ENCODE peak calls at places on chromosomes 13 and 19, in nine cellular contexts. M, L, T, F, E, A, Q, B and P are unnamed samples.

GRCh38 chr19:56995298-56995697 is 124.5 kb upstream of the USP29 start:
- DNase-seq in Q (no peak), A (no peak), M (no peak), L (no peak), B (no peak), T (no peak), E (no peak), F (no peak), P (no peak)

GRCh38 chr13:75219479-75220237 is 262.3 kb downstream of the TBC1D4 start:
- DNase-seq in B (peak; percentile 57), E (peak; percentile 71), Q (peak; percentile 16), A (peak; percentile 94), M (peak; percentile 75), F (peak; percentile 91), L (no peak), T (peak; percentile 80), P (peak; percentile 75)

GRCh38 chr19:38708413-38709024 is 35.8 kb downstream of the CAPN12 start:
- DNase-seq in E (no peak), A (no peak), M (no peak), L (no peak), F (no peak), B (no peak), Q (no peak), T (no peak), P (no peak)

GRCh38 chr13:90867336-90867683 is 480.2 kb upstream of the MIR17HG start:
- DNase-seq in B (peak; percentile 27), M (peak; percentile 64), E (peak; percentile 58), T (peak; percentile 40), A (peak; percentile 91), F (no peak), L (no peak), Q (peak; percentile 16), P (peak; percentile 49)

GRCh38 chr19:11375143-11375948 is 880 bp downstream of the SWSAP1 start:
- DNase-seq in A (peak; percentile 83), Q (no peak), T (no peak), F (peak; percentile 84), M (no peak), B (no peak), L (peak; percentile 83), E (peak; percentile 77), P (no peak)

GRCh38 chr19:3798137-3798536 is 12.0 kb upstream of the MATK start:
- DNase-seq in E (no peak), B (no peak), T (no peak), F (no peak), M (no peak), L (no peak), A (no peak), Q (no peak), P (no peak)

GRCh38 chr13:32857689-32858088 is 158.5 kb upstream of the KL start:
- DNase-seq in L (no peak), E (no peak), T (no peak), A (peak; percentile 23), M (no peak), F (no peak), Q (no peak), B (no peak), P (no peak)

GRCh38 chr13:20981370-20982095 is 79.0 kb upstream of the XPO4 start:
- DNase-seq in B (no peak), Q (no peak), M (no peak), E (no peak), A (no peak), T (no peak), L (no peak), F (no peak), P (no peak)

GRCh38 chr19:41353466-41354342 is at the start of gene TGFB1:
- DNase-seq in A (peak; percentile 93), M (peak; percentile 78), E (peak; percentile 93), B (peak; percentile 87), Q (peak; percentile 58), F (peak; percentile 97), T (peak; percentile 66), L (peak; percentile 95), P (peak; percentile 68)

GRCh38 chr13:65914707-65915106 is 1315.4 kb downstream of the PCDH9 start:
- DNase-seq in T (no peak), B (peak; percentile 72), A (no peak), E (no peak), M (peak; percentile 41), Q (peak; percentile 28), L (no peak), F (no peak), P (no peak)

GRCh38 chr13:40319699-40320586 is 346.5 kb downstream of the FOXO1 start:
- DNase-seq in E (no peak), F (no peak), B (no peak), L (no peak), A (no peak), T (no peak), M (no peak), Q (no peak), P (no peak)

DNA sequence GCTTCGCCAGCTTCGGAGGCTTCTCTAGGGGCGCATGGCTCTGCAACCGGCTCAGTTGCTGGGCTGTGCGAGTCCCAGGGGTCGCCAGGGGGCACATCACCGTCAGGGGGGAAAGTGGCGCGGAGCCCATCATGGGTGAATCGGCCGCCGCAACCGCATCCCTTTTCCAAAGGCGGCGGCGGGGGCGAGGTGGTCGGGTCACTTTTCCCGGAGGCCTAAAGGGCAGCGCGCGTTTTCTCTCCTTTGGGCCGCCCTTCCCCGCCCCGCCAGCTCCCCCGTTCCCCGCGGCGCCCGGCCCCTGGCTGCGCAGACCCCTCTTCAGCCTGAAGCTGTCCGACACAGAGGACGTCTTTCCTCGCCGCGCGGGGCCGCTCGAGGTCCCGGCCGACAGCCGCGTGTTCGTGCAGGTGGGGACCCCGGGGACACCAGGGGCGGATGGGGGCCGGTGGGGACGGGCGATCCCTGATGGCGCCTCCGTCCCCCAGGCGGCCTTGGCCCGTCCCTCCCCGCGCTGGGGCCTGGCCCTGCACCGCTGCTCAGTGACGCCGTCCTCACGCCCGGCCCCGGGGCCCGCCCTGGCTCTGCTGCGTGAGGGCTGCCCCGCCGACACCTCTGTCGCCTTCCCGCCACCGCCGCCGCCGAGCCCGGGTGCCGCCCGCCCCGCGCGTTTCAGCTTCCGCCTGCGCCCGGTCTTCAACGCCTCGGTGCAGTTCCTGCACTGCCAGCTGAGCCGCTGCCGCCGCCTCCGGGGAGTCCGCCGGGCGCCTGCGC is 1.7 kb downstream of the TGFBR3L start:
- DNase-seq in A (peak; percentile 85), T (no peak), E (no peak), Q (no peak), M (no peak), F (no peak), B (no peak), L (no peak), P (peak; percentile 26)
- TF ChIP-seq CTCF in A (peak; percentile 58), T (no peak), E (no peak), Q (no peak), M (no peak), F (no peak), B (no peak), L (no peak), P (no peak)

DNA sequence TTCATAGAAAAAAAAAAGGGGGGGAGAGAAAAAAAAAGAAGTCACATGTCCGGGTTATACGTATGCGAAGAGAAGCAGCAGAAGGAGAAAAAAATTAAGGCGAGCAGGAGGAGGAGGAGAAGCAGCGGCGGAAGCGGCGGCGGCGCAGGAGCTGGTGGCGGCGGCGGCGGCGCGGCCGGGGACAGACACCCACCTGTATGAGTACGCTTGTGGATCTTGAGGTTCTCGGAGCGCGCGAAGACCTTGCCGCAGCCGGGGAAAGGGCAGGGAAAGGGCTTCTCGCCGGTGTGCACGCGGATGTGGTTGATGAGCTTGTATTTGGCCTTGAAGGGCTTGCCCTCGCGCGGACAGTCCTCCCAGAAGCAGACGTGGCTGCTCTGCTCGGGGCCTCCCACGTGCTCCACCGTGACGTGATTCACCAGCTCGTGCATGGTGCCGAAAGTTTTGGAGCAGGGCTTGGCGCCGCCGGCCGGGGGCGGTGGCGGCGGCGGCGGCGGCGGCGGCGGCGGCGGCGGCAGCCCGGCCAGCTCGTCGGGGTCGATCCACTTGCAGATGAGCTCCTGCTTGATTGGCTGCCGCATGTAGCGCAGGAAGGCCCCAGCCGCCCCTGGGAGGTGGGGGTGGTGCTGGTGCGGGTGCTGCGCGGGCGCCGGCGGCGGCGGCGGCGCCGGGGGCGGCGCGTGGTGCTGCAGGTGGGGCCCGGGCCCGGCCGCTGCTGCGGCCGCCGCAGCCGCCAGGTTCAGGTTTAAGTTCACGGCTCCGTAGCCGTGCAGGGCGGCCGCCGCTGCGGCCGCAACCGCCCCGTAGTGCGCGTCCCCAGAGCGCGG is 1.4 kb downstream of the ZIC5 start:
- DNase-seq in L (no peak), A (peak; percentile 94), B (no peak), M (no peak), T (no peak), E (no peak), Q (no peak), F (peak; percentile 59), P (no peak)
- TF ChIP-seq CTCF in L (no peak), A (peak; percentile 14), B (no peak), M (no peak), T (no peak), E (no peak), Q (no peak), F (no peak), P (no peak)

GRCh38 chr19:32630338-32630737 is 44.6 kb downstream of the ANKRD27 start:
- DNase-seq in A (peak; percentile 59), B (no peak), L (no peak), M (no peak), T (no peak), E (no peak), Q (no peak), F (no peak), P (no peak)
- TF ChIP-seq CTCF in A (peak; percentile 37), B (no peak), L (no peak), M (no peak), T (no peak), E (no peak), Q (no peak), F (no peak), P (no peak)

GRCh38 chr13:49869514-49869913 is 66.6 kb downstream of the SPRYD7 start:
- DNase-seq in Q (no peak), A (peak; percentile 83), T (no peak), M (peak; percentile 40), E (no peak), F (no peak), B (peak; percentile 36), L (no peak), P (no peak)
- TF ChIP-seq CTCF in Q (peak; percentile 60), A (peak; percentile 76), T (peak; percentile 35), M (peak; percentile 75), E (peak; percentile 11), F (no peak), B (peak; percentile 38), L (no peak), P (no peak)

GRCh38 chr19:42942187-42942789 is 5.3 kb upstream of the PSG7 start:
- DNase-seq in M (no peak), F (no peak), E (no peak), B (peak; percentile 20), L (no peak), A (no peak), Q (no peak), T (no peak), P (no peak)
- TF ChIP-seq CTCF in M (peak; percentile 71), F (no peak), E (no peak), B (peak; percentile 44), L (no peak), A (peak; percentile 43), Q (peak; percentile 65), T (no peak), P (no peak)

GRCh38 chr13:78806457-78806856 is 147.5 kb upstream of the OBI1 start:
- DNase-seq in F (no peak), E (no peak), L (no peak), T (no peak), A (no peak), Q (no peak), M (no peak), B (no peak), P (no peak)
- TF ChIP-seq CTCF in F (peak; percentile 39), E (no peak), L (no peak), T (peak; percentile 48), A (peak; percentile 78), Q (no peak), M (peak; percentile 33), B (peak; percentile 18), P (no peak)